ENCODE peak calls at places on chromosomes 16 and 17, in ten cellular contexts. T is GM12865, E is stomach, D is epithelial cell of esophagus, M is HFF-Myc, Y is fibroblast of mammary gland, Z is endothelial cell, O is RWPE1, W is cardiac muscle cell, K is uterus. A is an unnamed sample.

GRCh38 chr17:56260421-56260820 is 107.1 kb downstream of the ANKFN1 start:
- DNase-seq in T (no peak), Z (no peak), K (no peak), W (no peak), Y (peak), D (no peak), E (no peak), M (no peak), O (no peak), A (no peak)

GRCh38 chr17:79647456-79647915 is 36.6 kb upstream of the RBFOX3 start:
- DNase-seq in T (no peak), E (peak), D (no peak), Y (no peak), O (no peak), K (no peak), Z (no peak), M (no peak), W (no peak), A (no peak)

GRCh38 chr17:45371414-45372324 is 54.8 kb upstream of the MAP3K14 start:
- DNase-seq in D (peak), Z (peak), W (peak), O (peak), K (peak), Y (peak), T (no peak), M (peak), E (peak), A (peak)

GRCh38 chr17:27846042-27846655 is 45.8 kb upstream of the NOS2 start:
- DNase-seq in E (no peak), K (no peak), Z (no peak), O (no peak), W (no peak), D (no peak), Y (no peak), T (no peak), M (no peak), A (no peak)

GRCh38 chr16:17606460-17606859 is 135.7 kb upstream of the XYLT1 start:
- DNase-seq in W (no peak), M (no peak), E (no peak), T (no peak), Z (no peak), O (no peak), D (no peak), K (no peak), Y (no peak), A (no peak)

GRCh38 chr17:63647936-63648335 is 25.7 kb downstream of the MAP3K3 start:
- DNase-seq in K (no peak), T (no peak), Z (no peak), O (no peak), D (no peak), E (no peak), M (no peak), W (no peak), Y (no peak), A (no peak)

GRCh38 chr16:87033021-87033471 is 284.1 kb downstream of the C16orf95 start:
- DNase-seq in O (no peak), E (no peak), Z (no peak), M (no peak), K (no peak), T (no peak), Y (no peak), D (no peak), W (no peak), A (no peak)

GRCh38 chr16:12097523-12098428 is 121.2 kb downstream of the SNX29 start:
- DNase-seq in E (no peak), T (no peak), M (no peak), Y (peak), W (no peak), O (peak), D (peak), K (peak), Z (no peak), A (no peak)

GRCh38 chr17:42288078-42288984 is at the start of gene STAT5A:
- DNase-seq in E (peak), K (peak), D (peak), Y (peak), Z (peak), M (no peak), W (peak), O (peak), T (peak), A (peak)

GRCh38 chr16:84577034-84577803 is 40.7 kb downstream of the COTL1 start:
- DNase-seq in T (no peak), K (no peak), E (peak), O (no peak), D (no peak), W (no peak), M (no peak), Z (no peak), Y (no peak), A (no peak)

GRCh38 chr17:75323043-75323591 is 33.9 kb upstream of the SLC25A19 start:
- DNase-seq in E (peak), Z (peak), K (peak), W (peak), M (peak), T (peak), Y (peak), O (peak), D (peak), A (peak)

GRCh38 chr16:51994597-51994996 is 552.3 kb downstream of the TOX3 start:
- DNase-seq in Z (no peak), O (peak), E (peak), Y (peak), K (no peak), W (peak), D (peak), T (no peak), M (no peak), A (peak)

GRCh38 chr17:43766413-43767052 is 7.9 kb upstream of the SOST start:
- DNase-seq in M (no peak), D (peak), E (peak), O (peak), Y (peak), T (peak), K (peak), W (peak), Z (peak), A (peak)

GRCh38 chr17:17156511-17156910 is 49.6 kb downstream of the PLD6 start:
- DNase-seq in D (peak), Z (no peak), M (no peak), W (no peak), E (no peak), Y (peak), O (no peak), T (no peak), K (no peak), A (no peak)

GRCh38 chr16:11205754-11206459 is 50.1 kb downstream of the SOCS1 start:
- DNase-seq in K (no peak), E (peak), Z (peak), Y (no peak), D (peak), M (no peak), T (peak), O (no peak), W (no peak), A (no peak)

GRCh38 chr16:23132921-23133532 is 16.2 kb downstream of the USP31 start:
- DNase-seq in D (no peak), M (no peak), W (no peak), O (no peak), E (no peak), T (no peak), K (peak), Z (no peak), Y (peak), A (no peak)

GRCh38 chr16:74092336-74092735 is 204.3 kb upstream of the PSMD7 start:
- DNase-seq in E (no peak), D (no peak), Z (no peak), K (no peak), O (no peak), T (no peak), W (no peak), Y (no peak), M (no peak), A (no peak)

GRCh38 chr17:81710514-81711308 is 1.4 kb upstream of the SLC25A10 start:
- DNase-seq in K (no peak), M (no peak), E (no peak), D (peak), T (no peak), Y (peak), W (no peak), Z (no peak), O (no peak), A (no peak)

GRCh38 chr17:8345052-8345690 is 5.5 kb downstream of the ODF4 start:
- DNase-seq in W (no peak), Y (no peak), K (no peak), Z (no peak), O (no peak), D (no peak), T (no peak), M (no peak), E (no peak), A (no peak)

GRCh38 chr16:71459510-71459909 is 2.5 kb downstream of the ZNF23 start:
- DNase-seq in E (no peak), T (no peak), Z (no peak), D (no peak), Y (no peak), W (no peak), K (no peak), O (no peak), M (no peak), A (no peak)

GRCh38 chr17:17745476-17746455 is 64.5 kb downstream of the RAI1 start:
- DNase-seq in O (no peak), M (no peak), E (no peak), Y (no peak), Z (no peak), T (no peak), W (no peak), K (no peak), D (no peak), A (no peak)

GRCh38 chr17:78368854-78369495 is 9.1 kb upstream of the SOCS3 start:
- DNase-seq in O (no peak), T (no peak), Y (no peak), Z (no peak), M (no peak), E (no peak), W (no peak), K (no peak), D (no peak), A (no peak)

GRCh38 chr17:78356163-78356713 is 3.6 kb downstream of the SOCS3 start:
- DNase-seq in K (no peak), O (peak), M (peak), Z (no peak), T (peak), E (peak), D (peak), Y (peak), W (peak), A (peak)

GRCh38 chr16:11439790-11440656 is 94.8 kb downstream of the RMI2 start:
- DNase-seq in Y (no peak), O (no peak), W (no peak), K (no peak), E (no peak), D (no peak), M (no peak), T (no peak), Z (no peak), A (no peak)

GRCh38 chr17:77498056-77498785 is 357.5 kb downstream of the SEC14L1 start:
- DNase-seq in O (no peak), Y (no peak), E (no peak), Z (no peak), D (no peak), T (no peak), M (no peak), K (peak), W (no peak), A (no peak)

GRCh38 chr17:62625184-62625869 is 2.1 kb upstream of the MRC2 start:
- DNase-seq in M (no peak), O (no peak), Y (no peak), T (no peak), Z (no peak), E (no peak), K (no peak), D (no peak), W (no peak), A (no peak)

GRCh38 chr17:46792071-46792470 is 26.4 kb downstream of the WNT3 start:
- DNase-seq in O (no peak), E (no peak), K (no peak), W (no peak), Z (no peak), T (no peak), D (no peak), M (no peak), Y (no peak), A (no peak)

GRCh38 chr17:50517504-50518264 is 9.4 kb downstream of the MYCBPAP start:
- DNase-seq in K (no peak), D (no peak), O (no peak), Z (no peak), M (no peak), W (no peak), E (no peak), Y (no peak), T (no peak), A (no peak)

GRCh38 chr17:83100853-83101391 is 21.5 kb downstream of the METRNL start:
- DNase-seq in Y (no peak), O (no peak), E (no peak), W (no peak), Z (no peak), M (no peak), D (no peak), K (no peak), T (peak), A (no peak)

GRCh38 chr17:6701719-6702118 is 11.4 kb downstream of the SLC13A5 start:
- DNase-seq in M (no peak), O (no peak), D (peak), E (no peak), Z (peak), K (no peak), T (peak), Y (peak), W (peak), A (peak)
- TF ChIP-seq CTCF in M (peak), O (no peak), D (peak), E (no peak), Z (peak), K (no peak), T (peak), Y (peak), W (peak), A (peak)

GRCh38 chr16:9256196-9256595 is 164.8 kb downstream of the HAPSTR1 start:
- DNase-seq in K (no peak), T (peak), E (peak), Y (peak), M (no peak), W (peak), O (peak), Z (peak), D (no peak), A (peak)
- TF ChIP-seq CTCF in K (no peak), T (peak), E (no peak), Y (peak), M (peak), W (peak), O (peak), Z (peak), D (no peak), A (peak)

GRCh38 chr16:67146523-67147357 is 4.1 kb downstream of the B3GNT9 start:
- DNase-seq in Z (no peak), O (no peak), K (no peak), T (no peak), M (no peak), E (no peak), D (no peak), Y (no peak), W (no peak), A (no peak)
- TF ChIP-seq CTCF in Z (no peak), O (no peak), K (no peak), T (no peak), M (no peak), E (no peak), D (no peak), Y (no peak), W (no peak), A (no peak)

GRCh38 chr16:7116734-7117133 is 215.9 kb upstream of the RBFOX1 start:
- DNase-seq in E (no peak), M (no peak), K (no peak), T (no peak), Z (no peak), Y (no peak), W (no peak), D (no peak), O (no peak), A (no peak)
- TF ChIP-seq CTCF in E (no peak), M (no peak), K (no peak), T (no peak), Z (no peak), Y (no peak), W (no peak), D (no peak), O (no peak), A (no peak)

DNA sequence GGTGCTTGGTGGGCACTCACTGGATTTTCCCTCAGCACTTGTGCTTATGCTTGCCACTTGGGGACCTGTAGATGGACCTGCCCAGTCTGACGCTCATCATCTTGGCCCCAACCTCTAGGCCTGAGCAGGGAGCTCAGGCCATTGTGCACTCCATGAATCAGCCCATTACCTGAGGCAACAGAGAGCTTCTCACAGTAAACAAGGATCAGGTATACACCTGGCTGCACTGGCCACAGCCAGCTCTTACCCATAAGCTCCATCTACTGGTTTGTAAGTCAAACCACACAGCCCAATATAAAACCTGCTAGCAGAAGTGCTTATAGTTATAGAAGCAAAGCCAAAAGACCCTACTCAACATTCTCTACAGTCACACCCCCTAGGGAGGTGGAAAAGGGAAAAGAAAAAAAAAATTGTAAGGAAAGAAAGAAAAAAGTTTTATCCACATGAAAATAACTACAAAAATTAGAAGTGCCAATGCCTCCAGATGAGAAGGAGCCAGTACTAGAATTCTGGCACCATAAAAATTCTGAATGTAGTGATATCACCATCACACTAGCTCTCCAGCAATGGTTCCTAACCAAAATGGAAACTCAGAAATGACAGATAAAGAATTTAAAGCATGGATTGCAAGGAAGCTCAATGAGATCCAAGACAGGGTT is 87.8 kb upstream of the CDH5 start:
- DNase-seq in E (no peak), T (no peak), D (peak), K (no peak), W (no peak), Z (no peak), M (no peak), Y (no peak), O (no peak), A (peak)
- TF ChIP-seq CTCF in E (no peak), T (peak), D (peak), K (no peak), W (no peak), Z (no peak), M (no peak), Y (no peak), O (no peak), A (peak)

DNA sequence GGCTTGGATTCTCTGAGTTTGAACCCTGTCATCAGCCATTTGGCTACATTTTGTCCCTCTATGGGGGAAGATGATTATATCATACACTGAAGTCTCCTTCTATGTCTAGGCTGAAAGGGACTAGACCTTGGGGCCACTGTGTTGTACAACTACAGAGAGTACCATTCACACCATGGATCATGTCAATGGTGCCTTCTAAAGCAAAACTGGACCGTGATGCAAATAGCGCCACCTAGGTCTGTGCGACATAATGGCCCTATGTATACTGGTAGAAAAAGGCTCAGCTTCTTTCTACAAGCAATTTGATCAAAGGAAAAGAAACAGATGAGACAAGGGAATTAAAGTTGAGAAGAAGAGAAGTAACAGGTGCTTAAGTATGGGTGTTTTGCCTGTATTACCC is 100.7 kb downstream of the LYRM1 start:
- DNase-seq in E (no peak), Z (peak), M (peak), K (no peak), D (peak), Y (peak), T (peak), O (no peak), W (peak), A (peak)
- TF ChIP-seq CTCF in E (no peak), Z (peak), M (peak), K (peak), D (peak), Y (peak), T (peak), O (peak), W (peak), A (peak)

A was measured in MCF 10A.